ENCODE peak calls at places on chromosomes 4 and X, in ten cellular contexts. X is body of pancreas; G is astrocyte; R is neuronal stem cell; N is heart left ventricle; C is heart right ventricle; J is IMR-90; D is naive thymus-derived CD4-positive, alpha-beta T cell; S is ascending aorta; E is CD8-positive, alpha-beta memory T cell. L is an unnamed sample.

GRCh38 chrX:83508006-83508405 is at the start of gene POU3F4:
- DNase-seq in R (no peak), N (no peak), C (no peak), E (no peak), J (no peak), D (no peak), G (peak; percentile 75), X (peak; percentile 52), S (no peak), L (no peak)

GRCh38 chr4:172996571-172997216 is 171.9 kb upstream of the GALNT7 start:
- DNase-seq in G (peak; percentile 87), E (no peak), D (no peak), N (no peak), S (no peak), C (no peak), R (no peak), X (no peak), J (peak; percentile 91), L (no peak)

GRCh38 chr4:68249434-68249833 is 3.9 kb upstream of the TMPRSS11B start:
- DNase-seq in R (no peak), S (no peak), G (no peak), E (no peak), C (no peak), J (no peak), X (no peak), N (no peak), D (no peak), L (no peak)

GRCh38 chr4:137968956-137969709 is 273.0 kb downstream of the SLC7A11 start:
- DNase-seq in G (peak; percentile 75), E (no peak), J (peak; percentile 59), N (no peak), X (no peak), C (no peak), R (no peak), D (no peak), S (no peak), L (no peak)

GRCh38 chr4:88604978-88605678 is 12.8 kb downstream of the HERC3 start:
- DNase-seq in E (no peak), G (no peak), R (no peak), C (no peak), S (no peak), N (no peak), J (no peak), D (no peak), X (no peak), L (no peak)

GRCh38 chrX:153831435-153832150 is 1.2 kb upstream of the PDZD4 start:
- DNase-seq in X (no peak), D (no peak), R (no peak), G (no peak), N (no peak), S (no peak), E (no peak), J (no peak), C (no peak), L (no peak)

GRCh38 chr4:7806724-7807123 is 132.9 kb downstream of the AFAP1 start:
- DNase-seq in D (no peak), N (no peak), S (no peak), C (no peak), R (no peak), E (no peak), G (peak; percentile 49), X (no peak), J (no peak), L (no peak)

GRCh38 chrX:4382273-4382672 is 668.8 kb upstream of the PRKX start:
- DNase-seq in S (no peak), J (no peak), D (no peak), E (no peak), X (no peak), G (no peak), C (no peak), N (no peak), R (no peak), L (no peak)

GRCh38 chr4:75908555-75908954 is 6.3 kb upstream of the PPEF2 start:
- DNase-seq in G (no peak), C (no peak), E (no peak), R (no peak), J (no peak), D (no peak), X (no peak), N (no peak), S (no peak), L (peak; percentile 62)

GRCh38 chr4:10032625-10033024 is 11.3 kb upstream of the SLC2A9 start:
- DNase-seq in C (no peak), J (peak; percentile 75), N (no peak), S (peak; percentile 44), D (no peak), E (no peak), R (no peak), X (peak; percentile 28), G (peak; percentile 80), L (no peak)

GRCh38 chrX:119189115-119189514 is 47.0 kb upstream of the PGRMC1 start:
- DNase-seq in G (no peak), J (no peak), E (no peak), N (no peak), C (no peak), R (no peak), S (no peak), D (no peak), X (no peak), L (no peak)

GRCh38 chrX:36218801-36219200 is 299.3 kb downstream of the CFAP47 start:
- DNase-seq in X (no peak), D (no peak), J (no peak), C (no peak), E (no peak), R (no peak), S (no peak), N (no peak), G (no peak), L (no peak)

DNA sequence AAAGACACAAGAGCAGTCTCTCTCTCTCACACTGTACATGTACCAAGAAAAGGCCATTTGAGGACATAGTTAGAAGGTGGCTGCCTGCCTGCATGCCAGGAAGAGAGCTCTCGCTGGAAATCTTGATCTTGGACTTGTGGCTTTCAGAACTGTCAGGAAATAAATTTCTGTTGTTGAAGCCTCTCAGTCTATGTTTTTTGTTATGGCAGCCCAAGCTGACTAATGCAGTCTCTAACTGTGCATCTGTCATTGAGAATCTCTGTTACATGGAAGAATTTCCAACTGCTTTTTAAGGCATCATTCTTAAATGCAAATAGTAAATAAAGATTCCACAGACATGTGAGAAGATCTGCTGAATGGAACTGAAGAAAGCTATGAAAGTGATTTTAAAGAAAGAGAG is 198.3 kb downstream of the PCDH10 start:
- DNase-seq in D (no peak), R (no peak), C (no peak), N (no peak), E (no peak), G (no peak), J (no peak), X (no peak), S (no peak), L (peak; percentile 4)
- H3K27ac ChIP-seq in D (no peak overlapping the region), R (no peak overlapping the region), C (no peak overlapping the region), N (no peak overlapping the region), E (no peak overlapping the region), G (no peak overlapping the region), J (no peak overlapping the region), X (no peak overlapping the region), S (no peak overlapping the region), L (no peak overlapping the region)

GRCh38 chr4:3374011-3374645 is 67.6 kb upstream of the HGFAC start:
- DNase-seq in N (peak; percentile 21), S (no peak), R (no peak), G (no peak), J (no peak), X (no peak), E (no peak), C (no peak), D (no peak), L (no peak)

GRCh38 chr4:3377557-3377956 is 64.2 kb upstream of the HGFAC start:
- DNase-seq in C (no peak), N (no peak), G (no peak), E (no peak), D (no peak), X (no peak), S (no peak), J (no peak), R (no peak), L (no peak)

GRCh38 chr4:3376266-3376665 is 65.5 kb upstream of the HGFAC start:
- DNase-seq in G (no peak), R (no peak), C (no peak), S (no peak), N (no peak), J (no peak), D (no peak), E (no peak), X (no peak), L (no peak)

GRCh38 chr4:3374667-3375066 is 67.1 kb upstream of the HGFAC start:
- DNase-seq in X (no peak), J (no peak), N (no peak), S (no peak), G (no peak), E (no peak), R (no peak), C (no peak), D (no peak), L (no peak)

DNA sequence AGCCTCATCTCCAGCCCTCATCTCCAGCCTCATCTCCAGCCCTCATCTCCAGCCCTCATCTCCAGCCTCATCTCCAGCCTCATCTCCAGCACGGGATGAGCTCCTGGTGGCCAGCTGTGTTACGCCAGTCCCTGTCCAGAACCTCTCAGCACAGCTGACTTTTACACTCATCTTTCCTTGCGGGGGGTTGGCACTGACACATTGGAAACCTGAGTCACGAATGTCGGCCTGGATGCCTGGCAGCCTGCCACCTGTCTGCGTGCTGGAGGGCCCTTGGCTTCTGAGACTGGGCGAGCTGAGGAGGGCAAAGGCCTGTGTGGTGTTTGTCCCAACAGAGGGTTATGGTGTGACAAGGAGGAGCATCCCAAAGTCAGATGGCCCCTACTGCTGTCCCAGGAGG is 66.1 kb upstream of the HGFAC start:
- DNase-seq in E (no peak), G (peak; percentile 62), N (peak; percentile 54), R (no peak), D (no peak), S (no peak), C (no peak), J (peak; percentile 89), X (no peak), L (no peak)
- H3K36me3 ChIP-seq in E (no peaks in the 10 kb centered on the region), G (no peaks in the 10 kb centered on the region), N (no peaks in the 10 kb centered on the region), R (peaks cover 63% of the 10 kb centered on the region), D (no peaks in the 10 kb centered on the region), S (peaks cover 4% of the 10 kb centered on the region), C (no peaks in the 10 kb centered on the region), J (no peaks in the 10 kb centered on the region), X (no peaks in the 10 kb centered on the region), L (peaks cover 12% of the 10 kb centered on the region)

DNA sequence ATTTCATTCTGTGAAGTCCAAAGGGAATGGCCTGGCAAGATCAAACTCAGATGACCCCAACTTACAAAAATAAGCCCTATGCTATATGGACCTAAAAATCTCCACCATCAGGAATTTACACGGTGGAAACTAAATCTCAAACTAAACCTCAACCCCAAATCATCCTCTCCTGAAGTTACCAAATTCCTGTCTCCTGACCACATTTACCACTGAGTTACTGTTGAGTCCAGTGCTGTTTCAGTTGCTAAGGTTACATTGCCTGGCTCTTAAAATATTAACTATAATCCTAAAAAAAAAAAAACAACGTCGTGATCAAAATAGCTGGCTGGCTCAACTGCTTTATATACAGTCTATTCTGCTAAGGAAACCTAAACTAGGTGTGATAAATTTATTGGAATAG is 315.2 kb upstream of the SLIT2 start:
- DNase-seq in E (no peak), J (peak; percentile 88), C (no peak), R (no peak), N (no peak), D (no peak), S (no peak), G (peak; percentile 93), X (no peak), L (peak; percentile 33)
- H3K4me3 ChIP-seq in E (no peak overlapping the region), J (no peak overlapping the region), C (no peak overlapping the region), R (no peak overlapping the region), N (no peak overlapping the region), D (no peak overlapping the region), S (no peak overlapping the region), G (no peak overlapping the region), X (no peak overlapping the region), L (no peak overlapping the region)

GRCh38 chr4:39936565-39937418 is 40.9 kb downstream of the PDS5A start:
- DNase-seq in X (peak; percentile 18), E (no peak), N (no peak), D (no peak), C (no peak), R (peak; percentile 11), G (no peak), S (no peak), J (no peak), L (no peak)
- H3K27ac ChIP-seq in X (no peak overlapping the region), E (no peak overlapping the region), N (no peak overlapping the region), D (no peak overlapping the region), C (no peak overlapping the region), R (no peak overlapping the region), G (no peak overlapping the region), S (no peak overlapping the region), J (no peak overlapping the region), L (no peak overlapping the region)

L was measured in SJCRH30.